ENCODE peak calls at places on chromosomes 16 and 17, in five cellular contexts. F is GM10248, Q is transverse colon, V is pancreas, Y is MM.1S. S is an unnamed sample.

GRCh38 chr16:27330542-27330941 is 16.8 kb downstream of the IL4R start:
- DNase-seq in F (no peak), Q (peak), V (no peak), Y (no peak), S (peak)

GRCh38 chr16:50293994-50294855 is 27.9 kb downstream of the ADCY7 start:
- DNase-seq in F (no peak), Q (no peak), V (peak), Y (no peak), S (no peak)

GRCh38 chr17:69597898-69598692 is 183.6 kb downstream of the MAP2K6 start:
- DNase-seq in F (no peak), Q (no peak), V (no peak), Y (no peak), S (peak)

GRCh38 chr17:9645858-9646555 is 690 bp downstream of the USP43 start:
- DNase-seq in F (peak), Q (peak), V (peak), Y (no peak), S (peak)

GRCh38 chr16:29897333-29897732 is 2.0 kb downstream of the SEZ6L2 start:
- DNase-seq in F (no peak), Q (no peak), V (no peak), Y (no peak), S (no peak)

GRCh38 chr17:16352838-16353701 is at the start of gene CENPV:
- DNase-seq in F (peak), Q (peak), V (peak), Y (no peak), S (no peak)

GRCh38 chr17:32998893-32999240 is 7.2 kb downstream of the SPACA3 start:
- DNase-seq in F (no peak), Q (no peak), V (no peak), Y (no peak), S (no peak)

GRCh38 chr17:50834126-50834785 is 1.1 kb upstream of the WFIKKN2 start:
- DNase-seq in F (no peak), Q (no peak), V (no peak), Y (no peak), S (no peak)

GRCh38 chr16:6684076-6684673 is 648.5 kb upstream of the RBFOX1 start:
- DNase-seq in F (no peak), Q (peak), V (no peak), Y (no peak), S (no peak)

GRCh38 chr17:81840826-81841778 is 6.3 kb upstream of the PPP1R27 start:
- DNase-seq in F (no peak), Q (no peak), V (peak), Y (no peak), S (no peak)

GRCh38 chr17:4956493-4957061 is 5.7 kb downstream of the ENO3 start:
- DNase-seq in F (no peak), Q (no peak), V (no peak), Y (peak), S (no peak)

GRCh38 chr16:52372313-52372712 is 174.6 kb downstream of the TOX3 start:
- DNase-seq in F (no peak), Q (no peak), V (no peak), Y (no peak), S (no peak)

GRCh38 chr16:88760424-88761142 is 24.4 kb downstream of the PIEZO1 start:
- DNase-seq in F (no peak), Q (peak), V (no peak), Y (no peak), S (no peak)

GRCh38 chr16:66471264-66471663 is 44.2 kb downstream of the BEAN1 start:
- DNase-seq in F (no peak), Q (no peak), V (no peak), Y (no peak), S (no peak)

GRCh38 chr17:79183221-79184158 is 108.9 kb downstream of the ENGASE start:
- DNase-seq in F (peak), Q (no peak), V (no peak), Y (no peak), S (no peak)

GRCh38 chr16:87653234-87653633 is 50.9 kb downstream of the JPH3 start:
- DNase-seq in F (no peak), Q (no peak), V (peak), Y (no peak), S (no peak)

GRCh38 chr16:85999778-86000177 is 100.8 kb downstream of the IRF8 start:
- DNase-seq in F (no peak), Q (no peak), V (no peak), Y (no peak), S (no peak)

GRCh38 chr17:58280480-58281217 is at the start of gene MPO:
- DNase-seq in F (peak), Q (no peak), V (no peak), Y (no peak), S (no peak)

GRCh38 chr17:74408262-74408661 is 23.6 kb upstream of the GPRC5C start:
- DNase-seq in F (no peak), Q (no peak), V (no peak), Y (no peak), S (no peak)

GRCh38 chr17:79160980-79161621 is 86.5 kb downstream of the ENGASE start:
- DNase-seq in F (no peak), Q (no peak), V (no peak), Y (peak), S (no peak)

GRCh38 chr17:80025140-80025539 is 10.5 kb downstream of the TBC1D16 start:
- DNase-seq in F (no peak), Q (peak), V (no peak), Y (no peak), S (no peak)

GRCh38 chr16:52929478-52929877 is 123.2 kb downstream of the CHD9NB start:
- DNase-seq in F (no peak), Q (no peak), V (no peak), Y (no peak), S (no peak)

GRCh38 chr16:65154321-65154720 is 32.5 kb upstream of the CDH11 start:
- DNase-seq in F (no peak), Q (no peak), V (no peak), Y (no peak), S (no peak)

GRCh38 chr17:12034538-12034937 is 13.9 kb downstream of the MAP2K4 start:
- DNase-seq in F (no peak), Q (no peak), V (no peak), Y (no peak), S (no peak)

GRCh38 chr17:71363661-71364060 is 757.2 kb upstream of the SOX9 start:
- DNase-seq in F (no peak), Q (no peak), V (no peak), Y (no peak), S (no peak)

GRCh38 chr17:67216544-67217320 is 28.3 kb downstream of the HELZ start:
- DNase-seq in F (no peak), Q (no peak), V (no peak), Y (no peak), S (no peak)

GRCh38 chr17:43766413-43767052 is 7.9 kb upstream of the SOST start:
- DNase-seq in F (no peak), Q (peak), V (no peak), Y (peak), S (peak)

GRCh38 chr17:50345443-50346312 is at the start of gene XYLT2:
- DNase-seq in F (peak), Q (peak), V (peak), Y (peak), S (peak)

GRCh38 chr16:19607610-19608280 is 52.2 kb downstream of the VPS35L start:
- DNase-seq in F (no peak), Q (no peak), V (no peak), Y (no peak), S (peak)

GRCh38 chr16:74868501-74868900 is 93.9 kb upstream of the FA2H start:
- DNase-seq in F (no peak), Q (no peak), V (no peak), Y (no peak), S (peak)

GRCh38 chr17:14006249-14006942 is 62.9 kb upstream of the COX10 start:
- DNase-seq in F (no peak), Q (no peak), V (no peak), Y (no peak), S (no peak)

GRCh38 chr16:84758627-84759026 is 58.8 kb downstream of the USP10 start:
- DNase-seq in F (no peak), Q (no peak), V (no peak), Y (no peak), S (no peak)

DNA sequence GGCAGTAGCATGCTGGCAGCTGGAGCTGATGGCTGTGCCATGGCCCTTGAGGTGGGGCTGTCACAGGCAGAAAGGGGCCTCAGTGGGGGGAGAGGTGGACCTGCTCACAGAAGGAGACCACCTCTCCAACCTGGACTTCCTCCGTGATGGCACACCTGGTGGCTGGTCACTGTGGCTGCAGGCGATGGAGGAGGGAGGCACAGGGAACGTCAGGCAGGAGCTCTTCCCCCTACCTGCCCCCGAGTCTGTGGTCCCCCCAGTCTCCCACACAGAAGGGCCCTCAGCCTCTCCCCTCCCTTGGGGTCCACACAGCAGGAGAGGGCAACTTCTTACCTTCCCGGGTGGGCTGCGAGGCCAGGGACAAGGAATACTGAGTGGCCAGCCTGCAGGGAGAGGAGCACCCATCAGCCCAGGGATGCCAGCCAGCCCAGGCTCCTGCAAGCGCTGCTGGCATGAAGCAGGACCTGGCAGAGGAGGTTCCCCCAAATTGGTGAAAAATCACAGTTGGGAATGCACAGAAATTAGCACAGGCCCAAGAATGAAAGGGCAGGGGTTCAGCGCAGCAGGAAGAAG is 96.5 kb downstream of the GOSR1 start:
- DNase-seq in F (no peak), Q (no peak), V (no peak), Y (no peak), S (no peak)
- TF ChIP-seq CTCF in F (no peak), Q (no peak), V (no peak), Y (no peak), S (no peak)

GRCh38 chr17:76539631-76540271 is at the start of gene PRCD:
- DNase-seq in F (no peak), Q (no peak), V (peak), Y (no peak), S (no peak)

GRCh38 chr17:76538941-76539340 is 903 bp upstream of the PRCD start:
- DNase-seq in F (no peak), Q (no peak), V (peak), Y (no peak), S (no peak)

GRCh38 chr17:76541739-76542450 is 2.1 kb downstream of the PRCD start:
- DNase-seq in F (no peak), Q (no peak), V (peak), Y (no peak), S (no peak)

GRCh38 chr17:76542566-76542971 is 2.7 kb downstream of the PRCD start:
- DNase-seq in F (no peak), Q (no peak), V (peak), Y (no peak), S (no peak)

DNA sequence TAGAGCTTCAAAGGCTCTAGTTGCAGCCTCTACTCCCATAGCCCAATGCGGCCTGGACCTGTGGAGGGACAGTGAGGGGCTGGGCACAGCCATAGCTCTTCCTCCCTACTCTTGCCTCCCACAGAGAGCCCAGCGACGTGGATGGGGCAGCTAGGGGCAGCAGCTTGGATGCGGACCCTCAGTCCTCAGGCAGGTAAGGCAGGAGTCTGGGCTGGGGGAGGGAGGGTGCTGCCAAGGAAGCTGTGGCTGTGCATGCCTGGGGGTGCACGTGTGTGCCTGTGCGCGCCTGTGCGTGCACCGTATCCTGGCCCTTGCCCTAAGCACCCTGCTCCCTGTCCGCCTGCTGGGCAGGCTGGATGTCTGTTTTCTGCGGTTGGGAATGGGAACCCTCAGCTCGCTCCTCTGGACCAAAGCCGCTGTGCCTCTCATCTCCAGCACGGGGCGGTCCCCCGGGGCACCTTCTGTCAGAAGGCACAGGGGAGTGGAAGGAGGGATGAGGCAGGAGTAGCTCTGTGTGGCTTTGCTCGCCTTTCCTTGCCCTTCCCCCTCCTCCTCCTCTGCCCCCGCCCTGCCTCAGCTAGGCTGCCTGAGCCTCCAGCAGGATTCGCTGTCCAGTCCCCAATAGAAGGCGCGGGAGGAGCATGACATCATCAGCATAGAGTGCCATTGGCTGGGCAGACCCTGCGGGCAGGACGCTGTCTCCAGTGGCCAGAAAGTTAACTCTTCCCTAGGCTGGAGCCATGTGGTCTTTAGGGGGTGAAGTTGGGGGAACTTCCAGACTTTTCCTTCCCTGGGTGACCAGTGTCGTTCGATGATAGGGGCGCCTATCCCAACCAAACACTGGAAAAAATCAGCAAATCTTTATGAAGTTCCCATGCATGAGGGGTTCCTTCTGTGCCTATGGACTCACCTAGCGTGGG is 797 bp downstream of the PRCD start:
- DNase-seq in F (peak), Q (peak), V (peak), Y (peak), S (peak)
- TF ChIP-seq CTCF in F (no peak), Q (peak), V (peak), Y (no peak), S (no peak)

DNA sequence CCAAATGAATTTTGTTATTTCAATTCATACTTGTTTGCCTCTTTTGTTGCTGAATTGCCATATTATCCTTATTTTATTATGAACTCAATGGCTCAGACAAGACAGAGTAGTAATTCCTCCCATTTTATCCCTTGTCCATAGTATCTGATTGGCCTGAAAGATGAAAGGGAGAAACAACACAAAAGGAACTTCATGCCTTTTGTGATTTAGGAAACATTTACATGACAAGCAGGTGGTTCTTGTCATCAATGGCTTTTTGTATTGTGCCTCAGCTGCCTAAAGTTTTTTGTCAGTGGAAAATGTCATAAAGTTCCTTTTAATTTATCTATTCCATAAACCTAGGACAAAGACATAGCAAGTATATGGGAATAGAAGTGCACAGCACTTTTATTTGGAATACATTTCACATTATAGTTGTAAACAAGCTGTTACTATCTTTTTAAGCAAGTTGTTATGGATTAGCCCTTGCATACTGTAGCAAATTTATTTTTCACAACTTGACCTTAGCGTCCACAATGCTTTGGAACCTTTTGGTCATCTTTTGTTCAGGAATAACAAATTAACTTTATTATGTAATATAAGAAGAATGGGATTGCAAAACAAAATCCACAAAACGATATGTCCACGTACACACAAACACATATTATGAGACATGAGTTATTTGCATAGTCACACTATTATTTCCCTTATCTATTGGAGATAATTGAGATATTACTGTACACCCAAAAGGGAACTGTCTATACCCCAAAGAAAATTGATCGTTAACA is 12.4 kb upstream of the MPHOSPH6 start:
- DNase-seq in F (no peak), Q (no peak), V (no peak), Y (no peak), S (no peak)
- TF ChIP-seq CTCF in F (no peak), Q (no peak), V (no peak), Y (no peak), S (no peak)

DNA sequence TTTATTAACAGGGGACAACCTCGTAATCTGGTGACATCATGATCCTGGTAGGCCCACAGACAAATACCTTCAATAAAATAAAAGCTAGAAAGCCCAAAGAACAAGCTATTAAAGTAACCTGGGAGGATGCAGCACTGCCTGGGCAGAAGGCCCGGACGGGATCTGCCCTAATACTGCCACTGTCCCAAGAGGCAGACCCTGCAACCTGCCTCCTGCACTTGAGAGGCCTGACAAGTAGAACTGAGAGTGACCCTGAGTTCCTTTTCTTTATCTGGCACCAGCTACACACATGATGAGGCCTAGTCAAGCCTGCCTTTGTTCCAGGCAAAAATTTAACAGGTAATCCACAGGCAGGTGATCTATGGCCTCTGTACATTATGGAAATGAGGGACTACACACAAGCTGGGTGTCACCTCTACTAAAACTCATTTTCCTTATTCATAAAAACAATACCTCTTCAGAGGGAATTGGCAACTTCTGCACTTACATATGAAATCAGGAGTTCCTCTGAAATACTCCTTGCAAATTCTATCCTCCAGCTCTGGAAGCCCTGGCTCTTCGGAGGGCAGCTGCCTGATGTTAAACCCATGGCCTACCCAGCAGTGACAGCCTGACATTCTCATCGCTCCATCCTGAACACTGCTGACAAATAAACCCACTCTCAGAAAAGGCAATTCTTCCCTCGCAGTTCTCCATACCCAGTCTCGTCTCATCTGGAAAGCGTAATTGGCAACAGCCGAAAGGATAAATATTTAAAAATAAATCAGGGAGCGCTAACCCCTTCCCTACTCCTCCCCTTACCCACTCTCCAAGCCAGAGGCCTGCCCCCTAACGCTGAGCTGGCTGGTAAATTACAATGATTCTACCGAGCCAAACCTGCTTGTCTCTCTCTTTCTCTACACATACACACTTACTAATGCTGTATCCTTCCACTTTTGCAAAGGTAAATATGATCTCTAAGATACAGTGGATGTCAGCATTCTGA is 2.5 kb upstream of the ZFHX3 start:
- DNase-seq in F (no peak), Q (no peak), V (no peak), Y (no peak), S (no peak)
- TF ChIP-seq CTCF in F (no peak), Q (no peak), V (no peak), Y (no peak), S (no peak)

DNA sequence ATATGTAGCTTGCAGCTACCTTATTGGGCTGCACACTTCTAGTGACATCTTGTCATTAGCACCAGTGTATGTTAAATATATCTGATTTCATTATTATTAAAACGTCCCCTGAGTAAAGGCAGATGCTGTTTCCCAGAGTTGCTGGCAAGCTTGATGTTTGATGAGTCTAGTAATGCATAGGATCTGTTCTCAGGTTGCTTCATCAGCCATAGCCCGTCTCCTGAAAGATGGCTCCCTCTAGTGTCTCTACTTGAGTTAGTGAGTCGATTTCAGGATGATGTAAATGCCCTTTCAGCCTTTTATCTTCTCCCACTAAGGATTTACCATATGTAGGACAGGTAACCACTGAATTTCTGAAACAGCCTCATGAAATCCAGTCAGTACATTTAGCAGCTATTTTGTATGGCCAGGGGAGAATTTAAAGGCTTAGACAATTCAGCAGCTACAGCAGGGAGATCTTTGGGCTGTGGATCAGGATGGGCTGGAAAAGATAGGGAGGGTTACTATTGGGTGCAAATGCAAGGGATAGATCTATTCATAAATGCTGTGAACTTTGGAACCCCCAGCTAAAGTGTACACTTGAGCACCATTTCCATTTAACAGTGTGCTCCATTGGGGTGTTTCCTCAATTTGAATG is 376.3 kb downstream of the CNTNAP4 start:
- DNase-seq in F (peak), Q (no peak), V (no peak), Y (peak), S (peak)
- TF ChIP-seq CTCF in F (peak), Q (peak), V (no peak), Y (peak), S (peak)

DNA sequence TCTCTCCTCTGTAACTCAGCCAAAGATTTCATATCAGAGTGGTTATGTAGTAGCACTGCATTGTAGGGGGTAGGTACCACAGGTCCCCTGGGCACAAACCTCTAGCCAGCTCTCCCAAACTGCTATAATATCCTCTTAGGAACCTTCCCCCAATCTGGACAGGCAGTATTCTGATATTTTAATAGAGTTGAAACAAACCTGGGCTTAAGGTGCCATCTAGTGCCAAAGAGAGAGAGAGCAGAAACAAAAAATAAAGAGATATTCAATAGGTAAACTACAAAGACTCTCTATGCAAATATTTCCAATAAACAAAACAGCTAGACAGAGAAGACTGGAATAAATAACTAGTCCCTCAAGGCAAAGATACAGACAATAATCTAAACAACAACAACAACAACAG is 1070.0 kb downstream of the CDH11 start:
- DNase-seq in F (no peak), Q (no peak), V (no peak), Y (peak), S (peak)
- TF ChIP-seq CTCF in F (no peak), Q (no peak), V (no peak), Y (peak), S (peak)